ENCODE peak calls at places on chromosome 13, in five cellular contexts. F, T, L, R and N are unnamed samples.

GRCh38 chr13:62357887-62358645 is 942.4 kb upstream of the PCDH20 start:
- DNase-seq in F (no peak), T (peak; percentile 33), L (no peak), R (no peak), N (no peak)

GRCh38 chr13:46553886-46554855 is 1.2 kb downstream of the LRCH1 start:
- DNase-seq in F (peak; percentile 63), T (peak; percentile 49), L (no peak), R (peak; percentile 92), N (peak; percentile 85)

GRCh38 chr13:111390522-111391270 is 70.3 kb downstream of the TEX29 start:
- DNase-seq in F (no peak), T (no peak), L (no peak), R (no peak), N (peak; percentile 32)

GRCh38 chr13:67299072-67299635 is 69.0 kb upstream of the PCDH9 start:
- DNase-seq in F (no peak), T (no peak), L (no peak), R (no peak), N (no peak)

GRCh38 chr13:94825507-94825906 is 113.2 kb upstream of the SOX21 start:
- DNase-seq in F (peak; percentile 52), T (no peak), L (no peak), R (peak; percentile 74), N (peak; percentile 66)

GRCh38 chr13:27404680-27405079 is 19.7 kb upstream of the GTF3A start:
- DNase-seq in F (no peak), T (no peak), L (no peak), R (no peak), N (no peak)

GRCh38 chr13:71864981-71865857 is 1.8 kb downstream of the DACH1 start:
- DNase-seq in F (peak; percentile 16), T (no peak), L (no peak), R (peak; percentile 83), N (no peak)

GRCh38 chr13:90717451-90717936 is 630.0 kb upstream of the MIR17HG start:
- DNase-seq in F (no peak), T (peak; percentile 5), L (no peak), R (no peak), N (no peak)

GRCh38 chr13:71798723-71799122 is 68.3 kb downstream of the DACH1 start:
- DNase-seq in F (no peak), T (no peak), L (no peak), R (no peak), N (no peak)

GRCh38 chr13:48985751-48986150 is 10.0 kb downstream of the FNDC3A start:
- DNase-seq in F (no peak), T (no peak), L (no peak), R (no peak), N (no peak)

GRCh38 chr13:112446867-112447266 is 70.7 kb downstream of the SPACA7 start:
- DNase-seq in F (no peak), T (no peak), L (peak; percentile 50), R (peak; percentile 55), N (no peak)

GRCh38 chr13:111431241-111431640 is 110.8 kb downstream of the TEX29 start:
- DNase-seq in F (no peak), T (no peak), L (no peak), R (no peak), N (no peak)

GRCh38 chr13:74135306-74136088 is 1.3 kb upstream of the KLF12 start:
- DNase-seq in F (peak; percentile 70), T (peak; percentile 66), L (peak; percentile 92), R (peak; percentile 92), N (peak; percentile 53)

GRCh38 chr13:74134226-74134776 is at the start of gene KLF12:
- DNase-seq in F (peak; percentile 81), T (peak; percentile 85), L (peak; percentile 95), R (peak; percentile 97), N (peak; percentile 90)

GRCh38 chr13:74133657-74134201 is 475 bp downstream of the KLF12 start:
- DNase-seq in F (peak; percentile 81), T (peak; percentile 61), L (peak; percentile 96), R (peak; percentile 96), N (peak; percentile 88)

GRCh38 chr13:74134777-74135305 is 637 bp upstream of the KLF12 start:
- DNase-seq in F (peak; percentile 43), T (peak; percentile 71), L (peak; percentile 89), R (peak; percentile 92), N (peak; percentile 84)

GRCh38 chr13:74136089-74136658 is 2.0 kb upstream of the KLF12 start:
- DNase-seq in F (peak; percentile 21), T (no peak), L (peak; percentile 92), R (peak; percentile 82), N (peak; percentile 67)
- H3K27ac ChIP-seq in F (peak overlapping the region; percentile 90), T (no peak overlapping the region), L (peak overlapping the region; percentile 97), R (peak overlapping the region; percentile 90), N (peak overlapping the region; percentile 98)

GRCh38 chr13:44919103-44919804 is 70.0 kb downstream of the NUFIP1 start:
- DNase-seq in F (no peak), T (no peak), L (no peak), R (no peak), N (no peak)
- H3K4me3 ChIP-seq in F (peak overlapping the region; percentile 70), T (peak overlapping the region; percentile 63), L (peak overlapping the region; percentile 54), R (peak overlapping the region; percentile 88), N (peak overlapping the region; percentile 53)

GRCh38 chr13:79018166-79018565 is 359.2 kb upstream of the OBI1 start:
- DNase-seq in F (no peak), T (no peak), L (no peak), R (no peak), N (no peak)
- TF ChIP-seq CTCF in F (no peak), T (no peak), L (no peak), R (no peak), N (no peak)

DNA sequence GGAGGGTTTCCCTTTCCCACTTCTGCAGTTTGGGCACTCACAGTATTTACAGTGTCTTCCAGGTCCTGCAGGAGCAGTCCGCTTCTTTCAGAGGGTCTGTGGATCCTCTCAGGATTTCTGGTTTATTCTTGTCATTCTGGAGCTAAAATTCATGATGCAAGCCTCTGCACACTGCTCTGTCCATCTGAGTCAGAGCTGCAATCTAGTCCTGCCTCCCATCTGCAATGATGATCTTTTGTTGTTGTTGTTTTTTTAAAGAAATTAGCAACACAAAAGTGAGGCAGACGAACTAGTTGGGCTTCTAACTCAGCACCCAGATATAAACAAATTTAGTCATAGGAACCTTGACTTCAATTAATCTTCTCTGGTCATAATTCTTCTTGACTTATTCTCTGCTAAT is 86.5 kb downstream of the DLEU7 start:
- DNase-seq in F (no peak), T (no peak), L (no peak), R (no peak), N (no peak)
- H3K27ac ChIP-seq in F (no peak overlapping the region), T (no peak overlapping the region), L (no peak overlapping the region), R (no peak overlapping the region), N (no peak overlapping the region)

DNA sequence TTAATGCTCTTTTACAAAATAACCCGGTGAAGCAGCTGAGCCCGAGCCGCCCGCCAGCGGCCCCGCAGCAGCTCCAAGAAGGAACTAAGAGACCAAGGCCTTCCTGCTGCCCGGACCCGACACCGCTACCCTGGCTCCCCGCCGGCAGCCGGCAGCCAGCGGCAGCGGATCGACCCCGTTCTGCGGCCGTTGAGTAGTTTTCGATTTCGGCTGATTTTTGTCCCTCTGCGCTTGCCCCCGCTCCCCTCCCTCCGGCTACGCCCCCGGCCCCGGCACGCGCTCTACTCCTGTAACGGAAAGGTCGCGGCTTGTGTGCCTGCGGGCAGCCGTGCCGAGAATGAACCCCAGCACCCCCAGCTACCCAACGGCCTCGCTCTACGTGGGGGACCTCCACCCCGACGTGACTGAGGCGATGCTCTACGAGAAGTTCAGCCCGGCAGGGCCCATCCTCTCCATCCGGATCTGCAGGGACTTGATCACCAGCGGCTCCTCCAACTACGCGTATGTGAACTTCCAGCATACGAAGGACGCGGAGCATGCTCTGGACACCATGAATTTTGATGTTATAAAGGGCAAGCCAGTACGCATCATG is at the start of gene PABPC3:
- DNase-seq in F (no peak), T (no peak), L (peak; percentile 72), R (no peak), N (no peak)
- H3K4me3 ChIP-seq in F (no peak within 1 kb of the TSS), T (no peak within 1 kb of the TSS), L (peak within 1 kb of the TSS; percentile 12), R (no peak within 1 kb of the TSS), N (no peak within 1 kb of the TSS)

GRCh38 chr13:45269204-45269603 is 68.4 kb upstream of the KCTD4 start:
- DNase-seq in F (no peak), T (no peak), L (no peak), R (no peak), N (no peak)
- TF ChIP-seq CTCF in F (no peak), T (no peak), L (no peak), R (no peak), N (no peak)

DNA sequence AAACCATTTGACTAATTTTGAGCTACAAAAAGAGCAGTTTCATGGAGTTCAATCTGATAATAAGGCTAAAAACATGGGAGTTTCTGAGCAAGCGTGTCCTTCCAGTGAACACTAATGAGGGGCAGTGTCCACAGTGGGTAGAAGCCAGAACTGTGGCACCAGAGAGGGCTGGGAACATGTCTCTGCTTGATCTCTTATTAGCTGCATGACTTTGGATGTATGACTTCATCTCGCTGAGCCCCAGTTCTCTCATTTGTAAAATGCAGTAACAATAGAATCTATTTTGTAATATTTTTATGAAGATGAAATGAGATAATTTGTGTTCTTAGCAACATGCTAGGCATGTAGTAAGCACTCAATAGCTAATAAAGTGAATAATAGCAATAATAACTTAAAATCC is 69.8 kb downstream of the HS6ST3 start:
- DNase-seq in F (no peak), T (no peak), L (no peak), R (no peak), N (no peak)
- H3K27ac ChIP-seq in F (no peak overlapping the region), T (no peak overlapping the region), L (no peak overlapping the region), R (no peak overlapping the region), N (no peak overlapping the region)

GRCh38 chr13:109812375-109812774 is 26.0 kb upstream of the IRS2 start:
- DNase-seq in F (no peak), T (no peak), L (no peak), R (peak; percentile 39), N (no peak)
- H3K4me3 ChIP-seq in F (no peak overlapping the region), T (no peak overlapping the region), L (no peak overlapping the region), R (no peak overlapping the region), N (no peak overlapping the region)

DNA sequence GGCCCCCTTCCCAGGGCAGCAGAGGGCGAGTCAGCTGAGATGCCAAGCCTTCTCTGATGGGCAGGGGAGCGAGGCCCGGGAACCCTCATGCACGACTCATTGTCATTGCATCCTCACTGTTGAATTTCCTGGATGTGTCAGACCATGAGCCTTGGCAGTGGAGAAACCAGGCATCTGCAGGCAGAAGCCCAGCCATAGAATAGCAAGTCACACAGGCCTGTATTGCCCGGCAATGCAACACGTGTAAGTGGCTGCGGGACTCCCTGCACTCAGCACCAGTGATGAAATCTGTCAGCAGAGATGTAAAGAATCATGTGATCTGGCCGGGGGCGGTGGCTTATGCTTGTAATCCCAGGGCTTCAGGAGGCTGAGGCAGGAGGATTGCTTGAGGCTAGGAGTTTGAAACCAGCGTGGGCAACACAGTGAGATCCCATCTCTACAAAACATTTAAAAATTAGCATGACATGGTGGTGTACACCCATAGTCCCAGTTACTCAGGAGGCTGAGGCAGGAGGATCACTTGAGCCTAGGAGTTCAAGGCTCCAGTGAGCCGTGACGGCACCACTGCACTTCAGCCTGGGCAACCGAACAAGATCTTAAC is 199.7 kb downstream of the KATNAL1 start:
- DNase-seq in F (no peak), T (no peak), L (no peak), R (no peak), N (no peak)
- TF ChIP-seq CTCF in F (no peak), T (no peak), L (no peak), R (no peak), N (no peak)

GRCh38 chr13:43665388-43665787 is 121.4 kb downstream of the ENOX1 start:
- DNase-seq in F (no peak), T (no peak), L (no peak), R (no peak), N (no peak)
- H3K27ac ChIP-seq in F (no peak overlapping the region), T (no peak overlapping the region), L (peak overlapping the region; percentile 62), R (no peak overlapping the region), N (no peak overlapping the region)